ENCODE peak calls at places on chromosome 9, in five cellular contexts. One of them, this sample, is unnamed.

GRCh38 chr9:98187926-98188325 is 4.5 kb downstream of the CORO2A start:
- DNase-seq in spleen: peak
- DNase-seq in gastrocnemius medialis: no peak
- DNase-seq in lower leg skin: no peak
- DNase-seq in Calu3: no peak
- DNase-seq in this sample: no peak

GRCh38 chr9:106019702-106020101 is 325.4 kb downstream of the TMEM38B start:
- DNase-seq in spleen: no peak
- DNase-seq in gastrocnemius medialis: no peak
- DNase-seq in lower leg skin: no peak
- DNase-seq in Calu3: no peak
- DNase-seq in this sample: no peak

GRCh38 chr9:23962101-23962500 is 136.1 kb upstream of the ELAVL2 start:
- DNase-seq in spleen: no peak
- DNase-seq in gastrocnemius medialis: no peak
- DNase-seq in lower leg skin: no peak
- DNase-seq in Calu3: no peak
- DNase-seq in this sample: no peak

GRCh38 chr9:125990793-125991220 is 243.6 kb downstream of the PBX3 start:
- DNase-seq in spleen: no peak
- DNase-seq in gastrocnemius medialis: no peak
- DNase-seq in lower leg skin: peak
- DNase-seq in Calu3: no peak
- DNase-seq in this sample: peak

GRCh38 chr9:21267806-21268657 is 28.2 kb upstream of the IFNA14 start:
- DNase-seq in spleen: no peak
- DNase-seq in gastrocnemius medialis: no peak
- DNase-seq in lower leg skin: no peak
- DNase-seq in Calu3: no peak
- DNase-seq in this sample: no peak

GRCh38 chr9:73536403-73536802 is 384.7 kb downstream of the ANXA1 start:
- DNase-seq in spleen: no peak
- DNase-seq in gastrocnemius medialis: no peak
- DNase-seq in lower leg skin: no peak
- DNase-seq in Calu3: no peak
- DNase-seq in this sample: no peak

GRCh38 chr9:3479516-3480352 is 46.1 kb downstream of the RFX3 start:
- DNase-seq in spleen: no peak
- DNase-seq in gastrocnemius medialis: no peak
- DNase-seq in lower leg skin: no peak
- DNase-seq in Calu3: no peak
- DNase-seq in this sample: no peak

GRCh38 chr9:71795097-71795807 is 26.9 kb upstream of the CEMIP2 start:
- DNase-seq in spleen: no peak
- DNase-seq in gastrocnemius medialis: no peak
- DNase-seq in lower leg skin: no peak
- DNase-seq in Calu3: no peak
- DNase-seq in this sample: no peak

GRCh38 chr9:31142456-31142855 is 1242.0 kb upstream of the ACO1 start:
- DNase-seq in spleen: no peak
- DNase-seq in gastrocnemius medialis: no peak
- DNase-seq in lower leg skin: no peak
- DNase-seq in Calu3: no peak
- DNase-seq in this sample: no peak

GRCh38 chr9:88502552-88503034 is 32.4 kb upstream of the NXNL2 start:
- DNase-seq in spleen: peak
- DNase-seq in gastrocnemius medialis: no peak
- DNase-seq in lower leg skin: no peak
- DNase-seq in Calu3: no peak
- DNase-seq in this sample: no peak

GRCh38 chr9:38626006-38626405 is 5.6 kb upstream of the ANKRD18A start:
- DNase-seq in spleen: no peak
- DNase-seq in gastrocnemius medialis: no peak
- DNase-seq in lower leg skin: no peak
- DNase-seq in Calu3: no peak
- DNase-seq in this sample: no peak

GRCh38 chr9:93324191-93324834 is 127.2 kb upstream of the FAM120A start:
- DNase-seq in spleen: no peak
- DNase-seq in gastrocnemius medialis: no peak
- DNase-seq in lower leg skin: peak
- DNase-seq in Calu3: no peak
- DNase-seq in this sample: no peak

GRCh38 chr9:133657120-133657661 is 21.0 kb downstream of the DBH start:
- DNase-seq in spleen: no peak
- DNase-seq in gastrocnemius medialis: no peak
- DNase-seq in lower leg skin: no peak
- DNase-seq in Calu3: no peak
- DNase-seq in this sample: no peak

GRCh38 chr9:12723409-12724028 is 30.3 kb downstream of the TYRP1 start:
- DNase-seq in spleen: no peak
- DNase-seq in gastrocnemius medialis: no peak
- DNase-seq in lower leg skin: no peak
- DNase-seq in Calu3: no peak
- DNase-seq in this sample: no peak

GRCh38 chr9:121861501-121862180 is 210.2 kb downstream of the DAB2IP start:
- DNase-seq in spleen: no peak
- DNase-seq in gastrocnemius medialis: peak
- DNase-seq in lower leg skin: peak
- DNase-seq in Calu3: peak
- DNase-seq in this sample: no peak

GRCh38 chr9:16869140-16869903 is 1.1 kb downstream of the BNC2 start:
- DNase-seq in spleen: no peak
- DNase-seq in gastrocnemius medialis: no peak
- DNase-seq in lower leg skin: no peak
- DNase-seq in Calu3: no peak
- DNase-seq in this sample: peak

GRCh38 chr9:30713279-30713678 is 1671.2 kb upstream of the ACO1 start:
- DNase-seq in spleen: no peak
- DNase-seq in gastrocnemius medialis: no peak
- DNase-seq in lower leg skin: no peak
- DNase-seq in Calu3: no peak
- DNase-seq in this sample: no peak

GRCh38 chr9:116081437-116082110 is 72.0 kb upstream of the PAPPA start:
- DNase-seq in spleen: no peak
- DNase-seq in gastrocnemius medialis: no peak
- DNase-seq in lower leg skin: no peak
- DNase-seq in Calu3: no peak
- DNase-seq in this sample: no peak

GRCh38 chr9:83062011-83062652 is 810 bp downstream of the RASEF start:
- DNase-seq in spleen: no peak
- DNase-seq in gastrocnemius medialis: no peak
- DNase-seq in lower leg skin: no peak
- DNase-seq in Calu3: peak
- DNase-seq in this sample: no peak

GRCh38 chr9:70832487-70832886 is 288.9 kb downstream of the TRPM3 start:
- DNase-seq in spleen: no peak
- DNase-seq in gastrocnemius medialis: no peak
- DNase-seq in lower leg skin: no peak
- DNase-seq in Calu3: no peak
- DNase-seq in this sample: no peak

GRCh38 chr9:129988607-129989361 is 54.2 kb downstream of the FNBP1 start:
- DNase-seq in spleen: no peak
- DNase-seq in gastrocnemius medialis: no peak
- DNase-seq in lower leg skin: no peak
- DNase-seq in Calu3: no peak
- DNase-seq in this sample: no peak

GRCh38 chr9:37410969-37411785 is 11.3 kb upstream of the GRHPR start:
- DNase-seq in spleen: peak
- DNase-seq in gastrocnemius medialis: no peak
- DNase-seq in lower leg skin: no peak
- DNase-seq in Calu3: no peak
- DNase-seq in this sample: no peak

GRCh38 chr9:98899399-98900056 is 44.2 kb upstream of the COL15A1 start:
- DNase-seq in spleen: no peak
- DNase-seq in gastrocnemius medialis: no peak
- DNase-seq in lower leg skin: peak
- DNase-seq in Calu3: no peak
- DNase-seq in this sample: no peak

GRCh38 chr9:69222953-69223352 is 48.9 kb downstream of the TJP2 start:
- DNase-seq in spleen: no peak
- DNase-seq in gastrocnemius medialis: no peak
- DNase-seq in lower leg skin: no peak
- DNase-seq in Calu3: no peak
- DNase-seq in this sample: no peak

GRCh38 chr9:86357091-86357866 is 3.1 kb upstream of the TUT7 start:
- DNase-seq in spleen: no peak
- DNase-seq in gastrocnemius medialis: no peak
- DNase-seq in lower leg skin: no peak
- DNase-seq in Calu3: no peak
- DNase-seq in this sample: no peak

GRCh38 chr9:86355814-86356213 is 1.6 kb upstream of the TUT7 start:
- DNase-seq in spleen: no peak
- DNase-seq in gastrocnemius medialis: no peak
- DNase-seq in lower leg skin: no peak
- DNase-seq in Calu3: peak
- DNase-seq in this sample: no peak

GRCh38 chr9:86354048-86354881 is at the start of gene TUT7:
- DNase-seq in spleen: peak
- DNase-seq in gastrocnemius medialis: peak
- DNase-seq in lower leg skin: peak
- DNase-seq in Calu3: peak
- DNase-seq in this sample: peak

GRCh38 chr9:86353591-86354047 is 591 bp downstream of the TUT7 start:
- DNase-seq in spleen: no peak
- DNase-seq in gastrocnemius medialis: no peak
- DNase-seq in lower leg skin: no peak
- DNase-seq in Calu3: peak
- DNase-seq in this sample: no peak

DNA sequence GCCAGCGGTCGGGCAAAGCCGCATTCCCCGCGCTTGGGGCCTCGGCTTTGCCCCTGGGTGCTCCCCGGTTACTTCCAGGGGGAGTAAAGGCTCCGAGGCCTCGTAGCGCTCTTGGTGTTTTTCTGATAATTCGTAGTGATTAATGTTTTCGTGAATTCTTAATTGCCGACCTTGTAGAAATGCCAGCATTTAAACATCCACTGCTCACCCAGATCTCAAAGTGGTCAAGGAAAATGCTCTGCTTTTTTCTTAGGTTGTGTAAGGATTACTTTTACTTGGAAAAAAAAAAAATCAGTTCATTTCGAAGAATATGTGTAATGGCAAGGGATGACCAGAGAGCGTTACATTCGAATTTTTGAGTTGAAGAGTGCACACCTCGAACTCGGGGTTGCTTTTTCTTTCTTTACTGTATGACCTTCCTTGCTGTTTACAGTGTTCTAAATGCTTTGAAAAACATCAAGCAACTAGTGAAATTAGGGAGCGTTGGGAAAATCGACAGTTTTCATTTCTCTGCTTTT is 731 bp upstream of the TUT7 start:
- DNase-seq in spleen: no peak
- DNase-seq in gastrocnemius medialis: no peak
- DNase-seq in lower leg skin: no peak
- DNase-seq in Calu3: no peak
- DNase-seq in this sample: no peak
- TF ChIP-seq CTCF in spleen: no peak
- TF ChIP-seq CTCF in gastrocnemius medialis: no peak
- TF ChIP-seq CTCF in lower leg skin: no peak
- TF ChIP-seq CTCF in Calu3: no peak
- TF ChIP-seq CTCF in this sample: peak

DNA sequence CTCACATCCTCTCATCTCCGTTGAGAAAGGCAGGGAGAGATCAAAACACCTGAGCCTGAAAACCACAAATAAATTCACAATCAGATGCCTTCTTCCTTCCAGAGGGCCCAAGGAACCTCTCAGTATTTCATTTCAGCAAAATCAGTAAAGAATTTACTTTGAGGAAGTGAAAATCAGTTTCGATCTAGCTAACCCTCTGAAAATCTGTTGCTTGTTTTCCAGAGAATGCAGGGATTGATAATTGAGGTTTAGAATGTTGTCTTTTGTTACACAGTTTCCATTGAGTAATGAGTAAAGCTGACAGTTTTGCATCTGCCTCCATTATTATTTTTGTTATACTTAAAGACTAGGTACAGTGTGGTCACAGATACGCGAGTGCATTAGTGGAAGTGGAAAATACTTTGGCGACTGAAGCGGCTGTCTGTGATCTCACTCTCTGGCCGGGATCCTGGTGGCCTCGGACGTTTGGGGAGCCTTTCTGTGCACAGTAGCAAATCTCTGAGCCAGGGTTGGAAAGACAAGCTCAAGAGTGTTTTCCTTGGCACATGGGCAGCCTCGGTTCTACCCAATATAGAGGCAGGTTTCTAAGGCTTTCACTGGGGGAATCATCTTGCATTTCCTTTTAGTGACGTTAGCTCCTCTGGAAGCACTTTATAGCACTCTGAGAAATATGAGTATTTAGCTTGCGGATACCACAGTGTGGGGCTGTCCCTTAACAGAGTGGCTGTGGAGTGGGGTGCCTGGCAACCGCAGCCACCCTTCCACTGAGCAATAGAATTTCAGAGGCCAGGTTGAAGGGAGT is 32.2 kb upstream of the ANGPTL2 start:
- DNase-seq in spleen: no peak
- DNase-seq in gastrocnemius medialis: no peak
- DNase-seq in lower leg skin: peak
- DNase-seq in Calu3: no peak
- DNase-seq in this sample: peak
- TF ChIP-seq CTCF in spleen: no peak
- TF ChIP-seq CTCF in gastrocnemius medialis: no peak
- TF ChIP-seq CTCF in lower leg skin: no peak
- TF ChIP-seq CTCF in Calu3: no peak
- TF ChIP-seq CTCF in this sample: peak

DNA sequence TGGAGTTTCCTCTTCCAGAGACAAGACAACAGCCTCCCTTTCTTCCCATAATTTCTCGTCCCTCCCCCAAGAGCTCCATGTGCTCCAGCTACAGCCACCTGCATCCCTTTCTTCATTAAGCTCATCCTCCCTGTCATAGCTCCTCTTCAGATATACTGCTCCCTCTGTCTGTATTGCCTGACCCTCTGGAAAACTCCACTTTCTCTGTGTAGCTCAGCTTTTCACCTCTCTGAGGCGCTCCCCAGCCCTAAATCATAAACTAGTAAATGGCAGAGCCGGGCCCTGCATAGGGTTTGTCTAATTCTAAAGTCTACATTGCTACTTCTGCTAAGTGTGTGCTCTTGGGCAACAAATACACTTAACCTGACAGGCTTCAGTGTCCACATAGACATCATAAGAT is 8.8 kb upstream of the PLIN2 start:
- DNase-seq in spleen: no peak
- DNase-seq in gastrocnemius medialis: no peak
- DNase-seq in lower leg skin: no peak
- DNase-seq in Calu3: no peak
- DNase-seq in this sample: no peak
- TF ChIP-seq CTCF in spleen: no peak
- TF ChIP-seq CTCF in gastrocnemius medialis: no peak
- TF ChIP-seq CTCF in lower leg skin: no peak
- TF ChIP-seq CTCF in Calu3: no peak
- TF ChIP-seq CTCF in this sample: no peak

DNA sequence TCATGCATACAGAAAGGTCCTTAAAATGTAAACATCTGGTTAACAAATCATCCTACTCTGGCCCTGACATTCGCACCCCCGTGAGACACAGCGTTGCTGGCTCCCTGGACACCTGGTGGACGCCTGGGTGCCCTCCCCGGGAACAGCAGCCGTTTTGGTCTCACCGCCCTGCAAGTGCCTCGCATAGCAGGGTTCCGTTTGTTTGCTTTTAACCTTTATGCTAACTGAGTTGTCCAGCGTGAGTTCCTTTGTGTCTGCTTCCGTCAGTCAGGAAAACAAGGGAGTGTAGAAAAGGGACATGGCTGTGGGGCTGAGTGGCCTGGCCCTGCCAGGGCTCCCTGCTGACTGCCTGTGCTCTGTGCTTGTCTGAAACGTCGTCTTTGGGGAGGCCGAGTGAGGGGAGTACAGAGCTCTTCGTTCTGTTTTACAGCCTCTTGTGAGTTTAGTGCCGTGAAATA is 91.8 kb upstream of the CACNA1B start:
- DNase-seq in spleen: peak
- DNase-seq in gastrocnemius medialis: no peak
- DNase-seq in lower leg skin: no peak
- DNase-seq in Calu3: no peak
- DNase-seq in this sample: no peak
- TF ChIP-seq CTCF in spleen: no peak
- TF ChIP-seq CTCF in gastrocnemius medialis: no peak
- TF ChIP-seq CTCF in lower leg skin: no peak
- TF ChIP-seq CTCF in Calu3: no peak
- TF ChIP-seq CTCF in this sample: no peak

This sample was measured in tibial artery.